ENCODE peak calls at places on chromosome 14, in eight cellular contexts. H is GM12891, K is neural crest cell, L is AG10803, I is nephron progenitor cell, T is NCI-H1694, V is NCI-H2029, R is cardiac fibroblast. N is an unnamed sample.

GRCh38 chr14:100147181-100147631 is 12.2 kb downstream of the DEGS2 start:
- DNase-seq in H (peak; percentile 65), K (no peak), L (no peak), I (no peak), T (no peak), V (peak; percentile 37), R (no peak), N (peak; percentile 56)

GRCh38 chr14:41960316-41960715 is 353.6 kb downstream of the LRFN5 start:
- DNase-seq in H (no peak), K (no peak), L (no peak), I (no peak), T (no peak), V (no peak), R (peak; percentile 37), N (no peak)

GRCh38 chr14:69090187-69090789 is 62.6 kb downstream of the DCAF5 start:
- DNase-seq in H (no peak), K (no peak), L (peak; percentile 34), I (no peak), T (peak; percentile 15), V (no peak), R (peak; percentile 63), N (no peak)

GRCh38 chr14:92472860-92473259 is 40.7 kb upstream of the RIN3 start:
- DNase-seq in H (no peak), K (no peak), L (no peak), I (no peak), T (no peak), V (no peak), R (no peak), N (no peak)

GRCh38 chr14:65224799-65225198 is 122.5 kb upstream of the MAX start:
- DNase-seq in H (no peak), K (no peak), L (peak; percentile 51), I (no peak), T (peak; percentile 81), V (no peak), R (peak; percentile 68), N (no peak)

GRCh38 chr14:70907996-70908917 is 998 bp downstream of the PCNX1 start:
- DNase-seq in H (peak; percentile 43), K (peak; percentile 39), L (peak; percentile 55), I (peak; percentile 50), T (peak; percentile 41), V (no peak), R (peak; percentile 74), N (peak; percentile 37)

GRCh38 chr14:91873476-91874265 is 6.3 kb upstream of the TC2N start:
- DNase-seq in H (peak; percentile 37), K (no peak), L (no peak), I (no peak), T (no peak), V (peak; percentile 78), R (peak; percentile 36), N (peak; percentile 46)

GRCh38 chr14:92010644-92011043 is 29.2 kb downstream of the TRIP11 start:
- DNase-seq in H (no peak), K (no peak), L (no peak), I (no peak), T (no peak), V (no peak), R (no peak), N (no peak)

GRCh38 chr14:36647827-36648753 is 13.6 kb upstream of the PAX9 start:
- DNase-seq in H (no peak), K (peak; percentile 54), L (peak; percentile 48), I (peak; percentile 75), T (peak; percentile 85), V (peak; percentile 51), R (peak; percentile 12), N (no peak)

GRCh38 chr14:103247169-103247606 is 86.8 kb upstream of the EIF5 start:
- DNase-seq in H (no peak), K (no peak), L (no peak), I (no peak), T (no peak), V (no peak), R (peak; percentile 23), N (no peak)

GRCh38 chr14:26204954-26205479 is 392.8 kb downstream of the NOVA1 start:
- DNase-seq in H (no peak), K (peak; percentile 40), L (no peak), I (peak; percentile 65), T (no peak), V (peak; percentile 10), R (peak; percentile 49), N (no peak)

GRCh38 chr14:76776306-76777251 is 15.3 kb downstream of the VASH1 start:
- DNase-seq in H (no peak), K (peak; percentile 28), L (no peak), I (no peak), T (peak; percentile 63), V (no peak), R (no peak), N (no peak)

GRCh38 chr14:72549026-72549425 is 344.9 kb downstream of the DPF3 start:
- DNase-seq in H (no peak), K (no peak), L (no peak), I (no peak), T (no peak), V (no peak), R (no peak), N (no peak)

GRCh38 chr14:36973806-36974442 is 198.5 kb downstream of the SLC25A21 start:
- DNase-seq in H (no peak), K (no peak), L (peak; percentile 56), I (no peak), T (no peak), V (no peak), R (peak; percentile 5), N (no peak)

GRCh38 chr14:69048456-69048855 is 69.4 kb upstream of the ACTN1 start:
- DNase-seq in H (no peak), K (no peak), L (no peak), I (no peak), T (no peak), V (peak; percentile 49), R (peak; percentile 37), N (no peak)

GRCh38 chr14:38721822-38722431 is 381.1 kb downstream of the SEC23A start:
- DNase-seq in H (peak; percentile 14), K (peak; percentile 54), L (peak; percentile 48), I (peak; percentile 61), T (peak; percentile 8), V (peak; percentile 23), R (peak; percentile 65), N (no peak)

GRCh38 chr14:92959189-92959531 is 36.2 kb downstream of the CHGA start:
- DNase-seq in H (no peak), K (no peak), L (no peak), I (no peak), T (peak; percentile 75), V (no peak), R (no peak), N (no peak)

GRCh38 chr14:100340454-100340813 is 17.3 kb downstream of the SLC25A47 start:
- DNase-seq in H (no peak), K (no peak), L (no peak), I (no peak), T (no peak), V (no peak), R (no peak), N (no peak)

GRCh38 chr14:52327374-52328226 is 13.5 kb downstream of the PTGER2 start:
- DNase-seq in H (no peak), K (no peak), L (peak; percentile 56), I (no peak), T (no peak), V (peak; percentile 25), R (peak; percentile 52), N (no peak)

GRCh38 chr14:33914676-33915516 is 36.0 kb downstream of the EGLN3 start:
- DNase-seq in H (no peak), K (no peak), L (peak; percentile 48), I (no peak), T (no peak), V (no peak), R (peak; percentile 82), N (no peak)

N was measured in GM12892.